ENCODE peak calls at places on chromosome 2, in ten cellular contexts. Z, L, X, O, Q, T, E, Y, F and N are unnamed samples.

GRCh38 chr2:2170189-2170588 is 160.9 kb downstream of the MYT1L start:
- DNase-seq in E (no peak), F (no peak), T (no peak), O (no peak), X (no peak), Q (no peak), L (no peak), Y (no peak), Z (no peak), N (no peak)

GRCh38 chr2:50575232-50575631 is 456.7 kb downstream of the NRXN1 start:
- DNase-seq in F (no peak), E (no peak), Q (no peak), T (no peak), X (no peak), Z (no peak), Y (no peak), L (no peak), O (no peak), N (no peak)

GRCh38 chr2:72971036-72971435 is 53.7 kb downstream of the EMX1 start:
- DNase-seq in O (no peak), X (no peak), F (no peak), Q (no peak), E (no peak), Z (no peak), Y (no peak), L (no peak), T (no peak), N (no peak)

GRCh38 chr2:216615298-216616082 is 17.7 kb upstream of the IGFBP2 start:
- DNase-seq in Q (no peak), E (no peak), L (no peak), Y (no peak), T (no peak), O (no peak), F (no peak), X (no peak), Z (no peak), N (no peak)

GRCh38 chr2:38301340-38301968 is 75.6 kb downstream of the ATL2 start:
- DNase-seq in O (no peak), X (no peak), L (no peak), T (no peak), E (no peak), Q (no peak), Y (no peak), F (peak), Z (no peak), N (no peak)

GRCh38 chr2:171862501-171862900 is 31.5 kb downstream of the SLC25A12 start:
- DNase-seq in Z (no peak), F (no peak), Y (no peak), T (no peak), Q (no peak), L (no peak), O (no peak), X (no peak), E (no peak), N (no peak)

GRCh38 chr2:48391576-48391975 is 138.4 kb upstream of the STON1 start:
- DNase-seq in Y (no peak), O (no peak), Z (no peak), T (no peak), L (no peak), E (no peak), X (no peak), F (no peak), Q (no peak), N (no peak)

GRCh38 chr2:156803967-156804366 is 367.8 kb downstream of the GPD2 start:
- DNase-seq in X (no peak), Q (no peak), E (no peak), Z (no peak), Y (no peak), L (no peak), F (no peak), O (no peak), T (no peak), N (no peak)

GRCh38 chr2:47905454-47906260 is 641 bp downstream of the FBXO11 start:
- DNase-seq in F (peak), L (peak), O (peak), Y (peak), Z (peak), E (peak), T (no peak), Q (peak), X (no peak), N (peak)

GRCh38 chr2:28036307-28036706 is 145.8 kb downstream of the BABAM2 start:
- DNase-seq in T (no peak), X (no peak), Y (no peak), E (no peak), O (no peak), F (no peak), Z (no peak), Q (peak), L (no peak), N (no peak)

GRCh38 chr2:191618789-191619185 is 59.1 kb upstream of the NABP1 start:
- DNase-seq in L (no peak), F (no peak), O (no peak), Q (no peak), X (no peak), Y (no peak), E (no peak), Z (peak), T (no peak), N (no peak)

DNA sequence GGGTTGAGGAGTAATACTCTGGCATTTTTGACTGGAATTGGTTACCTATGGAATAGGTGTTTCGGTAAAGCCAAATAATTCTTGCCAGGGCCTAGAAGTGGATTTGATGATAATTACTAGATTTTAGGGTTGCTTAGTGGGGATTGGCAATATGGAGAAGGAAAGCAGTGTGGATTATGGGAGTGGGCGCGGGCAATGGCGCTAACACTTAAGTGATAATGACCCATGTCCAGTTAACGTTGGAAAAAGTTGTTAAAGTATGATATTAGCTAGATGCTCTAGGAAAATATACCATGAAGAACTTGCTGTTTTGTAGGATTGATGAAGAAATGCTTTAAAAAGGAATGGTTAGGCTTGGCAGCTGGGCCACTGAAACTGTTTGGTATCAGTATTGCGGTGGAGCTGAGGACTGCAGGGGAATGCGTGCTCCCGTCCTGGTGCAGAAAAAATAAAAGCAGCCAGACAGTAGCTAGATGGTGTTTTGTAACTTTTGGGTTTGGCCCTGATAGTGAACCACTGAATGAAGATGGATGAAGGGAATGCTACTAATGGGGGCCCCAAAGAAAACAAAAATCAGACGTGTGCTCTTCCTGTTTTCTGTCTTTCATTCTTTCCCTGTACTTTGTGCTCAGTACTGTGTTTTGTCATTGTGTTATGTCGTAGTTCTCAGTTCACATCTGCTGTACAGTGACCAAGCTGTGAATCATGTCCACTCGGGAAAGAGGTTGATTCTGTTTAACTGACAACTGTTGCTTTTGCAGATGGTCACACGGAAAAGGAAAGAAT is 937 bp downstream of the INSIG2 start:
- DNase-seq in L (peak), O (no peak), E (peak), F (peak), Y (no peak), Q (peak), X (no peak), Z (peak), T (no peak), N (no peak)
- TF ChIP-seq CTCF in L (no peak), O (peak), E (no peak), F (no peak), Y (peak), Q (no peak), X (peak), Z (peak), T (peak), N (peak)

DNA sequence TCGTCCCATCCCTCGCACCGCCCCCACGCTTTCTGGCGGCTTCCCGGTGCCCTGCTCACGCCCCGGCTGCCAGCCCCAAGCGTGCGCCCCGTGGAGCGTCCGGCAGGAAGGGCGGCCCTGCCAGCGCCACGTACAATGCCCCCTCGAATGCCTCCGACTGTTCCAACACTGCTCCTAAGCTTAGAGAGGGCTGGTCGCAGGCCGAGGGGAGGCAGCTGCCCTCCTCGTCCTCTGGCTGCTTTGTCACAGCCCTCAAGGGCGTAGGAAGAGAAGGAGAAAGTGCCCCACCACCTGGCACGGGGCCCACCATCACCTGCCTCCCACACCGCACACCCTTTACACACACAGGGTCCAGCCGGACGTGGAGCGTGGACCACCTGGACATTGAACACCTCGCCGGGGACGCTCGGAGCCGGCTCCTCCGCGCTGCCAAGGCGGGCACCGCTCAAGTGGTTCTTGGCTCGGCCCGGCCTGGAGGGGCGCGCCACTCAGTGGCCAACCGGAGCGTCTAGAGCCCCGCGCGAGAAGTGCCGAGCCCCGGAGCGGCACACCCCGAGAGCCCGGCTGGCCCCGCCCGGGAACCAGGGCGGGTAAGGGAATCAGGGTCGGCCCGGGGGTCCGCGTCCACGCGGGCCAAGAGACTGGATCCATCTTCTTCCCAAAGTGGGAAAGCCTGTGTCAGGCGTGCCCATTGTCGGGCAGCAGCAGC is 830 bp downstream of the DNER start:
- DNase-seq in O (no peak), F (no peak), Q (no peak), Z (no peak), L (peak), E (no peak), T (no peak), Y (no peak), X (no peak), N (no peak)
- TF ChIP-seq CTCF in O (no peak), F (no peak), Q (no peak), Z (no peak), L (no peak), E (no peak), T (no peak), Y (no peak), X (no peak), N (no peak)

DNA sequence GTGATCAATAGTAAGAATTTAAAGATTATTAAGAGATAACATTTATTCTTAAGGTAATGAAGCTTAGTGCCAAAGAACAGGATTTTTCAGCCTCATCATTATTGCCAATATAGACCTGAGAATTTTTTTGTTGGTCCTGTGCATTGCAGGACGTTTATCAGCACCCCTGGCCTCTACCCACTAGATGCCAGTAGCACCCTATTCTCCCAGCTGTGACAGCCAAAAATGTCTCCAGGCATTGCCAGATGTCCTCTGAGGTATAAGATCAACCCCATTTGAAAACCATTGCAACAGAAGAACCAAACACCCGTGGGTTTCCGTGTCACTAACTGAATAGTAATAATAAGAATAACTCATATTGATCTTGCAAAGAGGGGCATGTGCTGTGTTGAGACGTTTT is 700.0 kb upstream of the SOX11 start:
- DNase-seq in Z (no peak), F (no peak), O (no peak), T (no peak), Y (no peak), L (no peak), Q (no peak), X (no peak), E (no peak), N (no peak)
- TF ChIP-seq CTCF in Z (no peak), F (peak), O (no peak), T (no peak), Y (no peak), L (no peak), Q (no peak), X (no peak), E (no peak), N (no peak)

DNA sequence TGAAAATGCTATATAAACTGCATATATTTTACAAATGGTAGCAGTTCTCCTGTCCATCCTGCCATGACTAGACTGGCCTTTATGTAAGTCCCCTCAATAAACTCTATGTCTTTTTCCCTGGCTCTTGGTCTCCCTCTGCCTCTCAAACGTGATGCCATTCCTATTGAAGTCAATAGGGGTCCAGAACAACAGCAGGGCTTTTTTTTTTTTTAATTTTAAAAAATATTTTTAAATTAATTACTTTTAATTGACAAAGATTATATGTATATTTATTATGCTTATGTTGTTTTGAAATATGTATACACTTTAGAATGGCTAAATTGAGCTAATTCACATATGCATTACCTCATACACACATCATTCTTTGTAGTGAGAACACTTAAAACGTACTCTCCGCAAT is 123.2 kb downstream of the LRRTM4 start:
- DNase-seq in Q (no peak), F (no peak), O (no peak), E (no peak), Y (no peak), Z (no peak), L (no peak), T (no peak), X (no peak), N (no peak)
- TF ChIP-seq CTCF in Q (no peak), F (no peak), O (no peak), E (no peak), Y (no peak), Z (no peak), L (no peak), T (no peak), X (no peak), N (no peak)

DNA sequence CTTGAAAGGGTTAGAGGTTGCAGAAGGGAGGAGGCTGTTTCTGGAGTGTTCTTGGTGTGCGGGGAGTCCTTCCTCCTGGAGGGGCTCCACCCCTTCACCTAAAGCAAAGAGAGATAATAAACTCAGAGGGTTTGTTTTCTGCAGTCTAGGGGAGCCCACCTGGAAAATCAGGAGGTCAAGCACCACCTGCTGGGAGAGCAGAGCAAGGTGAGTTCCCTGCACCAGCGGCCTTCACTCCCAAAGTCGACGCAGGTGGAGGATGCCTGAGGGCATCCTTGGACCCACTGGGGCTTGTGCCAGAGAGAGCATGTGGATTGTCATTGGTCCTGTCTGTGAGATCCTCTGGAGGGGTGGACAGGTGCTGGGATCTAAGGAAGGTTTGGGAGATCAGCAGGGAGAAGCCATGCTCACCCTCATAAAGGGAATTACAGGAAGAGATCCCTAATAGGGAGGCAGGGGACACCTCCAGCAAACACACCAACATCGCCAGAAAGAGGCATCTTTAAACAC is 116.7 kb downstream of the KCNF1 start:
- DNase-seq in Z (no peak), E (no peak), L (no peak), O (no peak), T (no peak), X (no peak), Y (no peak), F (no peak), Q (no peak), N (no peak)
- TF ChIP-seq CTCF in Z (no peak), E (no peak), L (no peak), O (no peak), T (no peak), X (peak), Y (no peak), F (peak), Q (no peak), N (no peak)